ENCODE peak calls at places on chromosomes 4 and X, in seven cellular contexts. E is heart right ventricle, M is right atrium auricular region, Q is endothelial cell, T is OCI-LY7, L is left lung, W is GM23338. C is an unnamed sample.

GRCh38 chrX:72142094-72142843 is 10.6 kb upstream of the RTL5 start:
- DNase-seq in Q (no peak), T (no peak), W (peak; percentile 16), M (no peak), E (no peak), L (no peak), C (no peak)

GRCh38 chr4:129352480-129352879 is 256.5 kb downstream of the C4orf33 start:
- DNase-seq in E (no peak), M (no peak), L (no peak), T (no peak), W (no peak), Q (no peak), C (no peak)

GRCh38 chr4:162645381-162645780 is 481.6 kb upstream of the FSTL5 start:
- DNase-seq in L (no peak), W (peak; percentile 60), T (no peak), E (no peak), M (no peak), Q (no peak), C (no peak)

GRCh38 chrX:21132686-21133393 is 241.4 kb upstream of the CNKSR2 start:
- DNase-seq in T (no peak), W (no peak), Q (no peak), L (no peak), E (no peak), M (no peak), C (no peak)

GRCh38 chrX:44306336-44306735 is 37.1 kb downstream of the EFHC2 start:
- DNase-seq in E (no peak), Q (no peak), L (no peak), M (no peak), W (no peak), T (no peak), C (no peak)

GRCh38 chr4:89556596-89557305 is 249.2 kb upstream of the GPRIN3 start:
- DNase-seq in L (no peak), M (no peak), E (no peak), W (no peak), T (no peak), Q (no peak), C (no peak)

GRCh38 chrX:20361890-20362262 is 95.2 kb upstream of the RPS6KA3 start:
- DNase-seq in Q (no peak), L (no peak), W (no peak), E (no peak), T (no peak), M (no peak), C (no peak)

GRCh38 chr4:54660591-54660990 is 2.8 kb downstream of the KIT start:
- DNase-seq in M (no peak), L (no peak), E (no peak), Q (no peak), W (no peak), T (no peak), C (no peak)

GRCh38 chr4:37463457-37463856 is 218.9 kb downstream of the NWD2 start:
- DNase-seq in E (no peak), W (peak; percentile 60), Q (no peak), L (no peak), M (no peak), T (no peak), C (no peak)

GRCh38 chr4:78310056-78310731 is 241.4 kb upstream of the ANXA3 start:
- DNase-seq in T (no peak), E (no peak), Q (no peak), W (no peak), M (no peak), L (no peak), C (no peak)

GRCh38 chr4:156779774-156780173 is 191.8 kb downstream of the PDGFC start:
- DNase-seq in W (no peak), L (no peak), Q (no peak), E (no peak), T (no peak), M (no peak), C (no peak)

GRCh38 chrX:148412006-148412405 is 88.4 kb upstream of the AFF2 start:
- DNase-seq in L (no peak), E (no peak), W (no peak), T (no peak), M (no peak), Q (no peak), C (no peak)

GRCh38 chr4:17758459-17758858 is 23.0 kb downstream of the FAM184B start:
- DNase-seq in E (no peak), T (no peak), W (no peak), M (no peak), L (no peak), Q (no peak), C (no peak)

GRCh38 chrX:71668248-71668595 is 876 bp downstream of the LOC101059915 start:
- DNase-seq in Q (no peak), M (no peak), T (no peak), W (no peak), L (no peak), E (no peak), C (no peak)

GRCh38 chrX:57915680-57916079 is 5.4 kb upstream of the ZXDA start:
- DNase-seq in M (no peak), T (no peak), E (no peak), W (no peak), Q (no peak), L (no peak), C (no peak)

DNA sequence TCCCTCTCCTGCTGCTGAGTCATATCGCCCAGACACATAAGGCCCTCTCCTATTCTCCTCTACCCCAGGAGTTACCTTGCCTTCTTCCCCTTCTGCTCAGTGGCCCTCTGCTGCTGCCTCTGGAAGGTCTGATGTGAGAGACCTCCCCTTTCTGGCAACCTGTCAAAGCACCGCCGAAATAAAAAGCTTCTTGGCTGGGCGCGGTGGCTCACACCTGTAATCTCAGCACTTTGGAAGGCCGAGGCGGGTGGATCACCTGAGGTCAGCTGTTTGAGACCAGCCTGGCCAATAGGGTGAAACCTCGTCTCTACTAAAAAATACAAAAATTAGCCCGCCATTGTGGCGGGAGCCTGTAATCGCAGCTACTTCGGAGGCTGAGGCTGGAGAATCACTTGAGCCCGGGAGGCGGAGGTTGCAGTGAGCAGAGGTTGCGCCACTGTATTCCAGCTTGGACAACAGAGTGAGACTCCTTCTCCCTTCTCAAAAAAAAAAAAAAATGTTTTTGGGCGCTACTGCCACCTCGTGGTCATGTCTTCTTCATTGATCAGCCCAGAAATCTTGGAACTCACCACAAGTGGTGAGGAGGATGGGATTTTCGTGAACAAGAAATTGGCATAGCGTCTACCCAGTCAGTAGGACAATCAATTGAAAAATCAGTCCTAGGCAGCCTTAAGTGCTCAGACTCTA is 8.6 kb upstream of the ZXDA start:
- DNase-seq in W (peak; percentile 39), M (no peak), E (peak; percentile 8), L (no peak), Q (no peak), T (peak; percentile 36), C (no peak)
- TF ChIP-seq CTCF in W (peak; percentile 43), M (peak; percentile 68), E (peak; percentile 57), L (peak; percentile 39), Q (peak; percentile 32), T (peak; percentile 69), C (peak; percentile 38)

DNA sequence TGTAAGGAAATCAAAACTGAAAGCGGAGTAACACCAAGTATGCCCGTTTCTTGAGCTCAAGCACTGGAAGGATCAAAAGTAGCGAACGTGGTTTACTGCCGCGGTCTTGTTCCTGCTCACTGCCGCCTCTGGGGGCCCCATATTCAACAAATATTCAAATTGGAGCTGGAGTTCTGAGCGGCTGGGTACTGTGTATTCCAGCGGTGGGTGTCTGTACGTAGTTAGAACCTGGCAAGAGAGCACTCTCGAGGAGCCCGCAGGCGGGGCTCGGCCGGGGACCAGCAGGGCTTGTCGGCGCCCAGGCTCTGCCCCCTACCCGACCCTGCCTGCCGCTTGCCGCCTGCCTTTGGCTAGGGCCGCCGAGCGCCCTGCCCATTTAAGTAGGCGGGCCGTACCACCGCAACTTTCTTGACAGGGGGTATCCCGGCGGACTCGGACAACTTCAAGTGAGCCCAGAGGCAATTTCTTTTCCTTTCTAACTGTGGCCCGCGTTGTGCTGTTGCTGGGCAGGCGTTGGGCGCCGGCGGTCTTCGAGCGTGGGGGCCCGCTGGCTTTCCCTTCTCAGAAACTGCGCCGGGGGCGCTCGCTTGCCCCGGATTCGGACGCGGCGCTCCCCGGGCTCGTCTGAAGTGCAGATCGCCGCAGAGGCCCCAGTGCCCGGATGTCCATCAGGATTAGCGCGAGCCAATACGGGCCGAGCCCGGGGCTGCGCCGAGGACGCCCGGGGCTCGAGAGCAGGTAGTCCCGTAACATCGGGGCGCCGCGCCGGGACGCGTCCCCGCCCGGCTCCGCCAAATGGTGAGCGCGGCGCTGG is 71.9 kb downstream of the AFF1 start:
- DNase-seq in L (peak; percentile 97), E (peak; percentile 93), T (peak; percentile 94), W (peak; percentile 97), M (peak; percentile 95), Q (peak; percentile 93), C (peak; percentile 86)
- TF ChIP-seq CTCF in L (no peak), E (peak; percentile 49), T (peak; percentile 53), W (no peak), M (peak; percentile 25), Q (no peak), C (no peak)

DNA sequence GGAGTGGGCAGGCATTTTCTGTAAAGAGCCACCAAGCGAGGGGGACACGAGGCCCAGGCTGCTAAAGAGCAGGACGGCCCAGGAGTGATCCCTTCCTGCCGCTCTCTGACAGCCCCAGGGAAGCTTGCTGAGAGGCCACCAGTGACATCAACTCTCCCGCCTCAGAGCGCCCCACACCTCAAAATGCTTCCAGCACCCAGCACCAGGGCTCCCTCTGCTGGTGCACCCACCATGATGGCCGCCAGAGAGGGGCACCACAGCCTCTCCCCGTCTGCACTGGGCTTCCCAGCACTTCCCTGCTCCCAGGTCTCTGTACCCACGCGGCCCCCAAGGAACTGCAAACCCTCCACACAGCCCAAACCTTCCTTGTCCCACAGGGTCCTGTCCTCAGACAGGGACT is 40.4 kb downstream of the GAK start:
- DNase-seq in W (peak; percentile 75), E (no peak), T (peak; percentile 38), L (no peak), M (no peak), Q (peak; percentile 17), C (no peak)
- TF ChIP-seq CTCF in W (peak; percentile 84), E (no peak), T (peak; percentile 65), L (no peak), M (no peak), Q (no peak), C (no peak)

GRCh38 chrX:77432998-77433397 is 14.2 kb upstream of the FGF16 start:
- DNase-seq in Q (no peak), T (no peak), E (no peak), M (no peak), L (no peak), W (no peak), C (no peak)
- TF ChIP-seq CTCF in Q (no peak), T (no peak), E (no peak), M (no peak), L (no peak), W (no peak), C (no peak)

DNA sequence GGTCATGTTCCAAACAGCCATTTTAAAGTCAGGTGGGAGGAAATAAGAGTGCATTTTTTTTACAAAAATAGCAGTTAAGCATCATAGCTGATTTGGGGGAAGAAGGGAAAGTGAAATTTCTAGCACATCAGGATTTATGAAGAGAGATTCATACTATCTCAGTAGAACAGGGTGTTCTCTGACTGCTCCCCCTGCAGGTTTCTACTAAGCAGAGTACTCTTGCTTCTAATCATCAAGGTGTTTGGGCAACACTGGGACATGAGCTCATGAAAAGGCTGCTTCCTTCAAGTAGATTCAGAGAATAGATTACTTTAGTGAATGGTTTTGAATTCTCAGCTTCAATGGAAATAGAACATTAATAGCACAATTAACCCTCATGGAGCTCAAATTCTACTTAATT is 591.4 kb upstream of the PCDH10 start:
- DNase-seq in M (no peak), T (peak; percentile 35), W (peak; percentile 71), Q (no peak), E (no peak), L (no peak), C (no peak)
- TF ChIP-seq CTCF in M (no peak), T (peak; percentile 54), W (peak; percentile 67), Q (no peak), E (no peak), L (no peak), C (no peak)

C was measured in GM13976.